ENCODE peak calls at places on chromosome 10, in ten cellular contexts. H, Y, L, T, A, M, D, B, N and S are unnamed samples.

GRCh38 chr10:77837248-77837924 is 89.2 kb downstream of the DLG5 start:
- DNase-seq in D (no peak), L (no peak), H (peak; percentile 81), A (peak; percentile 50), B (peak; percentile 78), N (no peak), M (no peak), Y (peak; percentile 80), T (peak; percentile 10), S (no peak)

GRCh38 chr10:60778978-60779668 is 845 bp downstream of the CDK1 start:
- DNase-seq in A (no peak), N (no peak), L (no peak), T (no peak), D (no peak), B (no peak), H (no peak), Y (no peak), M (no peak), S (no peak)

GRCh38 chr10:110664483-110665420 is 20.6 kb downstream of the RBM20 start:
- DNase-seq in T (no peak), D (no peak), H (peak; percentile 83), B (peak; percentile 96), M (no peak), N (no peak), L (no peak), Y (no peak), A (peak; percentile 27), S (no peak)

GRCh38 chr10:92766451-92766850 is 76.7 kb downstream of the HHEX start:
- DNase-seq in T (no peak), M (no peak), D (no peak), B (no peak), N (no peak), A (no peak), L (no peak), H (no peak), Y (no peak), S (no peak)

GRCh38 chr10:31318854-31319601 is at the start of gene ZEB1:
- DNase-seq in B (peak; percentile 93), M (peak; percentile 86), H (peak; percentile 96), A (peak; percentile 90), Y (peak; percentile 96), D (peak; percentile 93), N (peak; percentile 90), L (peak; percentile 92), T (peak; percentile 91), S (peak; percentile 82)

GRCh38 chr10:804191-804781 is 114.8 kb upstream of the DIP2C start:
- DNase-seq in Y (peak; percentile 78), L (peak; percentile 42), B (peak; percentile 13), T (no peak), A (no peak), M (no peak), N (no peak), H (no peak), D (peak; percentile 16), S (no peak)

GRCh38 chr10:131035779-131036178 is 275.7 kb downstream of the TCERG1L start:
- DNase-seq in D (no peak), A (no peak), H (no peak), T (no peak), L (no peak), B (no peak), M (no peak), N (no peak), Y (no peak), S (no peak)

GRCh38 chr10:79376078-79376628 is 28.9 kb downstream of the PPIF start:
- DNase-seq in Y (peak; percentile 58), N (no peak), A (no peak), M (no peak), T (no peak), L (no peak), D (no peak), H (peak; percentile 61), B (no peak), S (no peak)

GRCh38 chr10:60524541-60524940 is 134.9 kb upstream of the ANK3 start:
- DNase-seq in T (no peak), Y (no peak), B (peak; percentile 52), A (no peak), H (no peak), M (no peak), N (no peak), L (no peak), D (no peak), S (no peak)

GRCh38 chr10:132374612-132375011 is 22.4 kb upstream of the PWWP2B start:
- DNase-seq in L (peak; percentile 39), T (no peak), Y (peak; percentile 66), B (no peak), M (peak; percentile 46), A (no peak), N (no peak), D (no peak), H (peak; percentile 34), S (peak; percentile 57)

GRCh38 chr10:42924484-42924883 is 141.9 kb downstream of the BMS1 start:
- DNase-seq in H (no peak), D (no peak), A (no peak), Y (peak; percentile 43), T (no peak), L (no peak), B (no peak), M (no peak), N (no peak), S (no peak)
- H3K27me3 ChIP-seq in H (peaks cover 11% of the 10 kb centered on the region), D (no peaks in the 10 kb centered on the region), A (peaks cover 14% of the 10 kb centered on the region), Y (no peaks in the 10 kb centered on the region), T (no peaks in the 10 kb centered on the region), L (no peaks in the 10 kb centered on the region), B (peaks cover 4% of the 10 kb centered on the region), M (no peaks in the 10 kb centered on the region), N (no peaks in the 10 kb centered on the region), S (peaks cover 6% of the 10 kb centered on the region)

DNA sequence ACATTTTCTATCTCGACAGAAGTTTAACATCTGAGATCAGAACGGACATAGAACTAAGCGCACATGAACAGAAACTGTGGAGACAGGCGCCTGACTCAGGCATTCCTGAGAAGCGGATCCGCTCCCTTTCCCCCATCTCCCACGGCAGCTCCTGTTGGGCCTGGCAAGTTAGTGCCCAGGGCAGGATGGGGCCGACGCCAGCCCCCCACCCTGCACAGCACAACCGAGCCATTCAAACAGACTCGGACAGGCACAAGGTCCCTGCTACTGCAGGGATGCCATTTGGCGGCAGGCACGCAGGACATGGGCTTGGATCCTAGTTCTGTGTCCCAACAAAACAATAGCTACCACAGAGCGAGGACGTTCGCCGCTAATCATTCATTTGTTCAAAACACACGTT is 271.8 kb downstream of the USP6NL start:
- DNase-seq in M (no peak), T (no peak), A (no peak), L (no peak), D (no peak), B (no peak), N (no peak), H (no peak), Y (no peak), S (no peak)
- TF ChIP-seq POLR2A in M (no peak), T (no peak), A (no peak), L (no peak), D (no peak), B (no peak), N (no peak), H (no peak), Y (no peak), S (no peak)

GRCh38 chr10:23686722-23687121 is 247.8 kb downstream of the OTUD1 start:
- DNase-seq in N (no peak), T (no peak), M (no peak), L (no peak), H (no peak), A (no peak), B (no peak), Y (no peak), D (no peak), S (no peak)
- TF ChIP-seq CTCF in N (no peak), T (no peak), M (no peak), L (no peak), H (no peak), A (no peak), B (no peak), Y (no peak), D (no peak), S (no peak)

DNA sequence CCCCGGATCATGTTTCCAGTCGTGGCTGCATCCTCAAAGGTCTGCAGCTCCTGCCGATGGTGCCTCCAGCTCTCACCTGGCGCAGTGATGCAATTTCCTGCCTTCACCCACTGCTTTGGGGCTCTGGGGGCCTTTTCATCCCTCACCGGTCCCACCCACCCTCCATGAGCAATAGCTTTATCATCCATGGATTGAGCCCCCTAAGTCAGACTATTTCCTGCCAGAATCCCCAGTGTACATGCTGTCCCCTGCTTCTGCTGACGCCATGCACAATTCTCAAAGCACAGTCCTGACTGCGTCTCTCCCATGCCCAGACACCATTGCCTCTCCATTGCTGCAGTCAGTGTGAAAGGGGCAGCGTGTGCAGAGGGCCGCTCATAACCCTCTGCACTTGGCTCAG is 49.7 kb downstream of the FAM241B start:
- DNase-seq in D (no peak), H (peak; percentile 22), B (no peak), Y (peak; percentile 25), L (no peak), N (no peak), T (no peak), A (no peak), M (no peak), S (no peak)
- H3K27me3 ChIP-seq in D (no peaks in the 10 kb centered on the region), H (no peaks in the 10 kb centered on the region), B (peaks cover 84% of the 10 kb centered on the region), Y (peaks cover 3% of the 10 kb centered on the region), L (no peaks in the 10 kb centered on the region), N (no peaks in the 10 kb centered on the region), T (peaks cover 22% of the 10 kb centered on the region), A (no peaks in the 10 kb centered on the region), M (no peaks in the 10 kb centered on the region), S (peaks cover 36% of the 10 kb centered on the region)

GRCh38 chr10:34885901-34886300 is 70.8 kb upstream of the PARD3 start:
- DNase-seq in T (no peak), Y (no peak), B (no peak), L (no peak), M (no peak), H (no peak), N (no peak), A (no peak), D (no peak), S (no peak)

GRCh38 chr10:34875061-34875460 is 60.0 kb upstream of the PARD3 start:
- DNase-seq in A (no peak), Y (no peak), D (no peak), T (no peak), L (peak; percentile 15), H (no peak), M (no peak), B (no peak), N (no peak), S (no peak)

GRCh38 chr10:34884272-34884952 is 69.3 kb upstream of the PARD3 start:
- DNase-seq in B (no peak), L (peak; percentile 2), D (no peak), H (no peak), A (no peak), M (no peak), Y (no peak), N (peak; percentile 22), T (no peak), S (no peak)

GRCh38 chr10:34880817-34881216 is 65.7 kb upstream of the PARD3 start:
- DNase-seq in M (no peak), D (no peak), T (no peak), A (no peak), B (no peak), N (no peak), Y (no peak), L (no peak), H (no peak), S (no peak)
- TF ChIP-seq POLR2A in M (no peak), D (no peak), T (no peak), A (no peak), B (no peak), N (no peak), Y (no peak), L (no peak), H (no peak), S (no peak)